ENCODE peak calls at places on chromosome 19, in five cellular contexts. P is activated T-cell treated with anti-CD3 and anti-CD28 coated beads for 24 hours; R is NCI-H2171 treated with DMSO at 0.1 percent for 48 hours; X is stimulated activated CD4-positive, alpha-beta T cell treated with anti-CD3 and anti-CD28 coated beads, TNF-alpha, amount 100 ng/mL, for 1 hour; B is globus pallidus. O is an unnamed sample.

GRCh38 chr19:13079542-13079986 is 23.1 kb downstream of the LYL1 start:
- DNase-seq in P (no peak), R (peak), X (no peak), B (no peak), O (no peak)

GRCh38 chr19:37979547-37980082 is 72.6 kb downstream of the SIPA1L3 start:
- DNase-seq in P (no peak), R (peak), X (no peak), B (no peak), O (no peak)

GRCh38 chr19:3407556-3408516 is 41.5 kb downstream of the NFIC start:
- DNase-seq in P (no peak), R (no peak), X (no peak), B (no peak), O (peak)

GRCh38 chr19:7500811-7501450 is 12.1 kb upstream of the PEX11G start:
- DNase-seq in P (peak), R (peak), X (no peak), B (peak), O (peak)

GRCh38 chr19:39641773-39642172 is 13.9 kb upstream of the LGALS16 start:
- DNase-seq in P (no peak), R (no peak), X (no peak), B (no peak), O (no peak)

GRCh38 chr19:4521170-4521887 is 3.0 kb upstream of the PLIN4 start:
- DNase-seq in P (no peak), R (no peak), X (no peak), B (no peak), O (no peak)

GRCh38 chr19:5137114-5137513 is 168.2 kb downstream of the KDM4B start:
- DNase-seq in P (no peak), R (no peak), X (no peak), B (no peak), O (no peak)

GRCh38 chr19:58328999-58329398 is 2.2 kb downstream of the ZSCAN22 start:
- DNase-seq in P (no peak), R (peak), X (no peak), B (no peak), O (no peak)

GRCh38 chr19:52258426-52258825 is 11.0 kb upstream of the ZNF766 start:
- DNase-seq in P (no peak), R (no peak), X (no peak), B (no peak), O (no peak)

GRCh38 chr19:24032651-24033050 is 54.3 kb upstream of the ZNF254 start:
- DNase-seq in P (no peak), R (no peak), X (no peak), B (no peak), O (no peak)

GRCh38 chr19:35154535-35155406 is at the start of gene FXYD5:
- DNase-seq in P (peak), R (peak), X (peak), B (no peak), O (no peak)

GRCh38 chr19:5289060-5289990 is 51.3 kb downstream of the PTPRS start:
- DNase-seq in P (no peak), R (no peak), X (no peak), B (peak), O (no peak)

GRCh38 chr19:28737021-28737525 is 475.9 kb downstream of the UQCRFS1 start:
- DNase-seq in P (peak), R (peak), X (no peak), B (peak), O (peak)

GRCh38 chr19:1780272-1780957 is 27.1 kb downstream of the ONECUT3 start:
- DNase-seq in P (no peak), R (no peak), X (no peak), B (no peak), O (no peak)

GRCh38 chr19:6375411-6376010 is at the start of gene PSPN:
- DNase-seq in P (no peak), R (no peak), X (no peak), B (no peak), O (no peak)

GRCh38 chr19:7831452-7831851 is 1.4 kb downstream of the EVI5L start:
- DNase-seq in P (no peak), R (no peak), X (no peak), B (peak), O (peak)

GRCh38 chr19:41616785-41617621 is 9.9 kb downstream of the CEACAM4 start:
- DNase-seq in P (no peak), R (no peak), X (no peak), B (no peak), O (no peak)

GRCh38 chr19:8210660-8211101 is 1.5 kb downstream of the CERS4 start:
- DNase-seq in P (no peak), R (peak), X (no peak), B (no peak), O (no peak)

O was measured in pons.